ENCODE peak calls at places on chromosomes 1 and 21, in eight cellular contexts. T is upper lobe of right lung, J is AG10803, K is fibroblast of lung, M is OCI-LY7, F is ovary, G is tibial nerve, L is A549. Y is an unnamed sample.
A peak's percentile ranks its signal among the peaks of the same experiment; 100 is the strongest.

GRCh38 chr1:151897861-151898468 is 11.3 kb downstream of the THEM4 start:
- DNase-seq in T (no peak), J (no peak), K (no peak), M (no peak), F (no peak), G (no peak), L (no peak), Y (no peak)

GRCh38 chr21:29656504-29657227 is 283.1 kb downstream of the GRIK1 start:
- DNase-seq in T (no peak), J (peak; percentile 63), K (peak; percentile 98), M (no peak), F (no peak), G (no peak), L (peak; percentile 8), Y (peak; percentile 34)

GRCh38 chr1:19582318-19582717 is 61.8 kb upstream of the NBL1 start:
- DNase-seq in T (peak; percentile 88), J (no peak), K (no peak), M (peak; percentile 74), F (peak; percentile 31), G (no peak), L (peak; percentile 54), Y (no peak)

GRCh38 chr1:16151200-16151708 is 4.6 kb downstream of the EPHA2 start:
- DNase-seq in T (no peak), J (peak; percentile 51), K (peak; percentile 60), M (peak; percentile 8), F (no peak), G (no peak), L (no peak), Y (no peak)

GRCh38 chr1:68571499-68571898 is 74.6 kb upstream of the DEPDC1 start:
- DNase-seq in T (no peak), J (no peak), K (peak; percentile 11), M (no peak), F (no peak), G (no peak), L (no peak), Y (peak; percentile 10)

GRCh38 chr21:35984654-35985366 is 75.5 kb downstream of the SETD4 start:
- DNase-seq in T (no peak), J (no peak), K (no peak), M (no peak), F (no peak), G (no peak), L (no peak), Y (no peak)

GRCh38 chr1:81912383-81912782 is 111.6 kb downstream of the ADGRL2 start:
- DNase-seq in T (no peak), J (no peak), K (no peak), M (no peak), F (no peak), G (no peak), L (no peak), Y (no peak)

GRCh38 chr1:1669468-1670440 is 10.9 kb upstream of the CDK11B start:
- DNase-seq in T (peak; percentile 54), J (no peak), K (no peak), M (no peak), F (no peak), G (no peak), L (no peak), Y (no peak)

GRCh38 chr1:8712413-8713229 is 104.8 kb downstream of the RERE start:
- DNase-seq in T (no peak), J (peak; percentile 89), K (peak; percentile 89), M (peak; percentile 67), F (no peak), G (no peak), L (peak; percentile 93), Y (peak; percentile 82)

GRCh38 chr1:176462671-176463225 is at the start of gene PAPPA2:
- DNase-seq in T (no peak), J (no peak), K (no peak), M (no peak), F (no peak), G (no peak), L (no peak), Y (no peak)

GRCh38 chr1:47554901-47555300 is 117.1 kb downstream of the FOXD2 start:
- DNase-seq in T (no peak), J (peak; percentile 51), K (peak; percentile 69), M (no peak), F (no peak), G (no peak), L (no peak), Y (no peak)

GRCh38 chr21:32359719-32360260 is 33.0 kb downstream of the URB1 start:
- DNase-seq in T (no peak), J (peak; percentile 15), K (no peak), M (peak; percentile 7), F (no peak), G (no peak), L (peak; percentile 43), Y (no peak)

GRCh38 chr1:63777286-63777685 is 3.5 kb downstream of the ROR1 start:
- DNase-seq in T (no peak), J (no peak), K (no peak), M (no peak), F (no peak), G (no peak), L (no peak), Y (no peak)
- TF ChIP-seq CTCF in T (no peak), J (no peak), K (peak; percentile 29), M (peak; percentile 27), F (no peak), G (no peak), L (no peak), Y (peak; percentile 19)

GRCh38 chr1:65791860-65792670 is 630 bp upstream of the PDE4B start:
- DNase-seq in T (peak; percentile 63), J (peak; percentile 37), K (peak; percentile 31), M (no peak), F (no peak), G (no peak), L (no peak), Y (no peak)
- H3K4me3 ChIP-seq in T (peak overlapping the region; percentile 37), J (peak overlapping the region; percentile 67), K (peak overlapping the region; percentile 73), M (no peak overlapping the region), F (no peak overlapping the region), G (no peak overlapping the region), L (peak overlapping the region; percentile 51), Y (peak overlapping the region; percentile 53)

GRCh38 chr1:23019094-23019850 is at the start of gene KDM1A:
- DNase-seq in T (peak; percentile 99), J (peak; percentile 98), K (peak; percentile 97), M (peak; percentile 99), F (peak; percentile 97), G (peak; percentile 94), L (peak; percentile 97), Y (peak; percentile 92)
- TF ChIP-seq CTCF in T (no peak), J (peak; percentile 36), K (no peak), M (peak; percentile 41), F (no peak), G (no peak), L (no peak), Y (no peak)

GRCh38 chr1:92755541-92756351 is 29.2 kb downstream of the EVI5 start:
- DNase-seq in T (no peak), J (peak; percentile 76), K (peak; percentile 78), M (no peak), F (peak; percentile 59), G (no peak), L (no peak), Y (no peak)
- H3K4me3 ChIP-seq in T (no peak overlapping the region), J (peak overlapping the region; percentile 23), K (peak overlapping the region; percentile 18), M (no peak overlapping the region), F (no peak overlapping the region), G (no peak overlapping the region), L (no peak overlapping the region), Y (no peak overlapping the region)

GRCh38 chr1:111222308-111223125 is 5.0 kb upstream of the CHI3L2 start:
- DNase-seq in T (peak; percentile 88), J (peak; percentile 46), K (peak; percentile 49), M (peak; percentile 89), F (peak; percentile 73), G (peak; percentile 46), L (peak; percentile 56), Y (no peak)

GRCh38 chr1:111221633-111222286 is 5.8 kb upstream of the CHI3L2 start:
- DNase-seq in T (no peak), J (no peak), K (peak; percentile 36), M (peak; percentile 93), F (no peak), G (no peak), L (no peak), Y (no peak)

GRCh38 chr1:111221276-111221632 is 6.3 kb upstream of the CHI3L2 start:
- DNase-seq in T (no peak), J (no peak), K (no peak), M (no peak), F (no peak), G (no peak), L (no peak), Y (no peak)

GRCh38 chr1:111225091-111225490 is 2.4 kb upstream of the CHI3L2 start:
- DNase-seq in T (no peak), J (no peak), K (no peak), M (no peak), F (no peak), G (no peak), L (no peak), Y (no peak)

GRCh38 chr1:111223126-111223443 is 4.4 kb upstream of the CHI3L2 start:
- DNase-seq in T (no peak), J (no peak), K (no peak), M (no peak), F (no peak), G (no peak), L (no peak), Y (no peak)
- TF ChIP-seq CTCF in T (no peak), J (no peak), K (no peak), M (peak; percentile 48), F (no peak), G (no peak), L (no peak), Y (no peak)

GRCh38 chr1:179814513-179814838 is 63.1 kb downstream of the TOR1AIP2 start:
- DNase-seq in T (peak; percentile 80), J (no peak), K (no peak), M (no peak), F (no peak), G (no peak), L (no peak), Y (no peak)
- H3K4me3 ChIP-seq in T (peak overlapping the region; percentile 48), J (peak overlapping the region; percentile 60), K (peak overlapping the region; percentile 52), M (peak overlapping the region; percentile 58), F (peak overlapping the region; percentile 36), G (peak overlapping the region; percentile 11), L (peak overlapping the region; percentile 48), Y (peak overlapping the region; percentile 55)

DNA sequence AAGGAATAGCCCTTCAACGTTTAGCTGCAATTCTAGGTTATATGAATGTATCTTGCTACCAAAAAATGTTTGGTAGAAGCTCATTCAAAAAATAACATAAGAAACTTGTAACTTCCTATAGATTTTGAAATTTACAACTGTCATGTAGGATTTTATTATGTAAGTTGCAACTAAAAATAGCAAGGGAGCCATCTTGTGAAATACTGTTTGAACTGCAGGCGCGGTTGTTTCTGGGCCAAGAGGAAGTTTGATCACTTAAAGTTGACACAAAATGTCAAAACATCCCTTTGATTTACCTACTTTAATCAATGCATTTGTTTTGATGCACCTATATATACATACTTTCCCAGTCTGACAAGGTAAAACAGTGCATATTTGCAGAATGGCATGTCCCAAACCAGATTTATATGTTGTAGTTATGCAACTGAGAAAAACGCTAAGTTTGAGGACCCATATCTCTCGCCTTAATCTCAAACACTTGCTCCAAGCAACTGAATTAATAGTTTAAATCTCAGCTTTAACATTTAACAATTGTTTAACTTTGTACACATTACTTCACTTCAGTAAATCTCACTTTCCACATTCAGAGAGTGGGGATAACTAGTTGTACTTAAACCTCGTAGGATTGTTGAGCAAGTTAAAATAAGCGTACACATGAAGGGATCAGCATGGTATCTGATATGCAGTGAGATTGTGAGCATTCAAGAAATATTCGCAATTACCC is 63.9 kb downstream of the KCNK2 start:
- DNase-seq in T (no peak), J (peak; percentile 13), K (peak; percentile 35), M (no peak), F (no peak), G (no peak), L (peak; percentile 35), Y (peak; percentile 4)
- TF ChIP-seq CTCF in T (peak; percentile 42), J (peak; percentile 36), K (peak; percentile 69), M (no peak), F (no peak), G (peak; percentile 23), L (peak; percentile 48), Y (peak; percentile 68)

Y was measured in retinal pigment epithelial cell.